ENCODE peak calls at places on chromosomes 7 and 10, in eight cellular contexts. L, Z, C, X, E, N, Y and S are unnamed samples. For H3K4me1, the result is how much of the 10 kb centered on the place peaks cover.

GRCh38 chr7:139297795-139298194 is 43.3 kb upstream of the FMC1 start:
- DNase-seq in Y (no peak), E (no peak), L (no peak), Z (no peak), X (no peak), N (no peak), C (no peak), S (no peak)

GRCh38 chr10:25076501-25077197 is 60.2 kb downstream of the THNSL1 start:
- DNase-seq in N (no peak), Z (no peak), X (no peak), L (no peak), Y (no peak), C (no peak), E (no peak), S (no peak)

GRCh38 chr7:45573636-45574470 is at the start of gene ADCY1:
- DNase-seq in E (no peak), N (peak), C (no peak), X (no peak), Y (peak), L (no peak), Z (no peak), S (no peak)

GRCh38 chr7:142176901-142177300 is 65.4 kb downstream of the MGAM2 start:
- DNase-seq in L (no peak), C (no peak), X (no peak), E (no peak), Z (no peak), Y (no peak), N (no peak), S (no peak)

GRCh38 chr7:6385909-6386560 is 61.7 kb downstream of the DAGLB start:
- DNase-seq in E (no peak), C (no peak), Z (no peak), N (no peak), X (no peak), Y (no peak), L (no peak), S (no peak)

GRCh38 chr7:46494026-46494425 is 573.0 kb upstream of the IGFBP3 start:
- DNase-seq in L (no peak), C (no peak), Y (no peak), N (no peak), X (no peak), Z (no peak), E (no peak), S (peak)

GRCh38 chr10:30701471-30702173 is 72.1 kb upstream of the LYZL2 start:
- DNase-seq in X (no peak), Z (no peak), N (no peak), Y (peak), C (no peak), E (peak), L (no peak), S (peak)

GRCh38 chr7:84210301-84210700 is 15.7 kb upstream of the SEMA3A start:
- DNase-seq in Y (no peak), C (no peak), Z (no peak), E (no peak), N (no peak), X (no peak), L (no peak), S (no peak)

GRCh38 chr10:113131611-113132330 is 181.7 kb downstream of the TCF7L2 start:
- DNase-seq in E (no peak), C (no peak), N (no peak), Z (no peak), Y (no peak), X (no peak), L (no peak), S (no peak)

GRCh38 chr10:114266521-114266920 is 27.5 kb downstream of the VWA2 start:
- DNase-seq in E (peak), X (no peak), N (no peak), L (no peak), C (peak), Z (no peak), Y (peak), S (peak)

GRCh38 chr7:125814030-125814535 is 884.5 kb upstream of the POT1 start:
- DNase-seq in X (no peak), Z (no peak), L (no peak), Y (no peak), C (no peak), E (no peak), N (no peak), S (no peak)

GRCh38 chr7:12729112-12729511 is 41.7 kb downstream of the ARL4A start:
- DNase-seq in X (peak), Z (peak), N (no peak), Y (peak), L (peak), C (peak), E (peak), S (no peak)

GRCh38 chr7:11831383-11831726 is 643 bp downstream of the THSD7A start:
- DNase-seq in Z (no peak), X (no peak), E (no peak), Y (no peak), L (no peak), C (no peak), N (no peak), S (peak)

GRCh38 chr10:94035982-94036663 is 42.4 kb downstream of the PLCE1 start:
- DNase-seq in L (no peak), E (no peak), N (no peak), C (no peak), X (no peak), Z (no peak), Y (no peak), S (no peak)

GRCh38 chr10:103958996-103959395 is 7.9 kb upstream of the SLK start:
- DNase-seq in L (no peak), E (no peak), N (no peak), Y (no peak), X (no peak), Z (no peak), C (no peak), S (peak)

GRCh38 chr7:29562307-29562706 is 1.3 kb upstream of the PRR15 start:
- DNase-seq in L (no peak), C (no peak), X (no peak), Y (no peak), N (no peak), E (no peak), Z (no peak), S (no peak)

GRCh38 chr7:32941996-32942782 is 15.1 kb upstream of the FKBP9 start:
- DNase-seq in C (peak), Z (peak), E (peak), X (peak), Y (peak), L (peak), N (peak), S (peak)

GRCh38 chr10:87656431-87657072 is 3.1 kb upstream of the PAPSS2 start:
- DNase-seq in N (peak), X (no peak), L (no peak), Y (peak), E (no peak), C (no peak), Z (no peak), S (no peak)

GRCh38 chr7:148191391-148192076 is 399.0 kb upstream of the C7orf33 start:
- DNase-seq in C (no peak), L (no peak), Z (no peak), N (no peak), Y (peak), E (no peak), X (no peak), S (no peak)

GRCh38 chr7:2452074-2452507 is 24.1 kb downstream of the GRIFIN start:
- DNase-seq in Z (no peak), E (no peak), X (no peak), L (no peak), N (no peak), C (no peak), Y (no peak), S (no peak)

GRCh38 chr10:132535065-132535651 is 2.4 kb upstream of the INPP5A start:
- DNase-seq in N (no peak), C (no peak), E (no peak), L (peak), X (no peak), Y (peak), Z (no peak), S (no peak)

GRCh38 chr7:12638851-12639467 is 48.5 kb upstream of the ARL4A start:
- DNase-seq in Y (no peak), E (no peak), X (no peak), L (no peak), Z (no peak), N (peak), C (no peak), S (no peak)

GRCh38 chr7:47576031-47576908 is 5.6 kb downstream of the TNS3 start:
- DNase-seq in X (peak), E (peak), Y (peak), C (peak), L (no peak), Z (peak), N (peak), S (no peak)

GRCh38 chr10:111360260-111360925 is 283.6 kb downstream of the ADRA2A start:
- DNase-seq in Z (no peak), C (no peak), L (peak), X (peak), Y (peak), E (peak), N (no peak), S (no peak)

GRCh38 chr7:32293833-32294232 is 196.3 kb downstream of the LSM5 start:
- DNase-seq in E (no peak), Y (no peak), L (no peak), C (no peak), X (no peak), N (no peak), Z (no peak), S (no peak)

GRCh38 chr7:39617010-39617409 is 6.4 kb upstream of the RALA start:
- DNase-seq in L (no peak), C (no peak), Z (no peak), N (no peak), Y (no peak), E (no peak), X (no peak), S (no peak)

GRCh38 chr10:90587081-90587491 is 270.8 kb downstream of the HTR7 start:
- DNase-seq in L (no peak), X (no peak), C (no peak), Z (no peak), E (peak), Y (no peak), N (no peak), S (peak)

GRCh38 chr10:25804505-25804904 is 129.5 kb upstream of the MYO3A start:
- DNase-seq in X (no peak), N (no peak), Z (no peak), C (no peak), Y (no peak), E (no peak), L (no peak), S (no peak)

GRCh38 chr7:42107484-42107883 is 129.5 kb downstream of the GLI3 start:
- DNase-seq in N (no peak), E (no peak), X (peak), Y (no peak), L (no peak), Z (no peak), C (no peak), S (peak)

GRCh38 chr10:44399478-44400451 is 14.9 kb upstream of the CXCL12 start:
- DNase-seq in Z (no peak), C (no peak), E (peak), Y (no peak), N (no peak), L (no peak), X (no peak), S (no peak)

DNA sequence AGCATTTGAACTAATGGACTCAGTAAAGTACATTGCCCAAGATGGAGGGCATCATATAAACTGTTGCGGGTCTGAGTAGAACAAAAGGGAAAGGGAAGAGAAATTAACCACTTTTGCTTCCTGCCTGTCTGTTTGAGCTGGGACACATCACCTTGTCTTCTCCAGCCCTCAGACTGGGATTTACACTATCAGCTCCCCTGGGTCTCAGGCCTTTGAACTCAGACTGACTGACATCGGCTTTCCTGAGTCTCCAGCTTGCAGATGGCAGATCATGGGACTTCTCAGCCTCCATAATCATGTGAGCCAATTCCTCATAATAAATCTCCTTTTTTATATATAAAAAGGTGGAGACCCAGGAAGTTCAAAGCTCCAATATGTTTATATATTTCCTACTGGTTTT is 23.0 kb upstream of the WASL start:
- DNase-seq in X (no peak), Y (no peak), L (no peak), E (no peak), C (no peak), Z (no peak), N (no peak), S (no peak)
- TF ChIP-seq CTCF in X (no peak), Y (no peak), L (no peak), E (no peak), C (no peak), Z (no peak), N (no peak), S (no peak)

DNA sequence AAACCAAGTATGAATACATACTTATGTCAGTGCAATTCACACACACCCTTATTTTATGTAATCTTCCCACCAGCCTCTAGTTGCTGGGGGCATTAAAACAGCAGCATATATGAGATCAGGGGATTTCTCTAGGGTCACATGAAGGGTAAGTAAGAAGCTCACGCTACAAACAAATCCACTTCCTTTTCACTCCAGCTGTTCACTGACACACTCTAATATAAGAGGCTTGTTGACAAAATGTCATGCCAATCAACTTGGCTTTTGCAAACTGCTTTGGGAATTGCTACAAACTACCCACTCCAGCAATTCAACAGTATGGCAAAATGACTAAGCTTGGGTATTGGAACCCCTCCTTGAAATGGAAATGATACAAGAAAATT is 10.3 kb downstream of the FAM3C start:
- DNase-seq in E (no peak), L (no peak), Z (no peak), Y (no peak), C (no peak), N (no peak), X (no peak), S (no peak)
- H3K4me1 ChIP-seq in E (under half), L (under half), Z (under half), Y (half or more), C (under half), N (under half), X (under half), S (under half)

DNA sequence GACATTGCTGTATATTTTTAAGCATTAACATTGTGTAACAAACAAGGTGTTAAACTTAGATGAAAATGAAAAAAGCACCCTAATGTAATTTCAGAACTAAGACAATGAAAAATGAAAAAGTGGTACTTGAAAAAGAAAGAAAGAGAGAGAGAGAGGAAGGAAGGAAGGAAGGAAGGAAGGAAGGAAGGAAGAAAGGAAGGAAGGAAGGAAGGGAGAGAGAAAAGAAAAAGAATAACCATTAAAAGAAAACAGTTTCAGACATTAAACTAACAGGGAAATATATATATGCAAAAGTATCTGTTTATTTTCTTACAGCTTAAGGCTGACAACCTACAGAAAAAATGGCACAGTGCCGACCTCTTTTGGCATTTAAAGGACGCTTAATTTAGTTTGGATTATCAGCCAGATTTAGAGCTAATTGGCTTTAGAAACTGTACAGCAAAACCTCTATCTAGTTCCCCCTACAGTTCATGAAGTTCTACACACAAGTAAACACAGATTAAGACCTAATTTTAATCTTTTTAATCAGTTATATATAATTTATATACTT is 13.8 kb downstream of the MTERF1 start:
- DNase-seq in C (no peak), Z (no peak), L (no peak), X (no peak), Y (no peak), N (no peak), E (no peak), S (no peak)
- TF ChIP-seq CTCF in C (no peak), Z (no peak), L (no peak), X (no peak), Y (no peak), N (no peak), E (no peak), S (peak)

GRCh38 chr10:95511314-95511713 is 49.9 kb downstream of the SORBS1 start:
- DNase-seq in N (no peak), L (no peak), Y (no peak), Z (no peak), C (no peak), X (no peak), E (no peak), S (no peak)
- H3K4me1 ChIP-seq in N (under half), L (under half), Y (half or more), Z (half or more), C (under half), X (under half), E (under half), S (under half)

GRCh38 chr7:155804897-155805825 is 7.1 kb downstream of the SHH start:
- DNase-seq in L (peak), Z (no peak), X (no peak), Y (peak), N (peak), E (no peak), C (no peak), S (peak)
- TF ChIP-seq CTCF in L (peak), Z (peak), X (no peak), Y (peak), N (peak), E (no peak), C (peak), S (peak)

DNA sequence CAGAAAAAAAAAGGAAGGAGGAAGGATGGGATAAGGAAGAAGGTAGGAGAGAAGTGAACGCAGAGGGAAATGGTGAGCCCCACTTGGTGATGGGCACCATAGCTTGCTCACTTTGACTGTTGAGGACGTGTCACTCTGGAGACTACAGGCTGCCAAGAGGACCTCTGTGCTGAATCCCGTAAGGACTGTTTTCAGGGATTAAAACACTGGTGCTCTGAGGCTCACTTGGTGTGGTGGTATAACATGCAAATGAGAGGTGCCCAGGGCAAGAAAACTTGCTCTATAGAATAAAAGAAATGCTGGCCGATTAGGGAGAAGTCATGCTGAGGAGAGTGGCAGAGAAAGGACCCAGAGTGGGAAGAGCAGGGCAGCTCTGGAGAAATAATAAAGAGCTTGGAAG is 5.3 kb upstream of the IL2RA start:
- DNase-seq in N (no peak), X (no peak), E (peak), L (no peak), Y (no peak), C (no peak), Z (no peak), S (no peak)
- H3K4me1 ChIP-seq in N (under half), X (under half), E (under half), L (half or more), Y (under half), C (under half), Z (under half), S (under half)

GRCh38 chr7:55191161-55191925 is 172.5 kb downstream of the EGFR start:
- DNase-seq in X (no peak), Z (no peak), L (no peak), N (no peak), C (no peak), Y (no peak), E (no peak), S (no peak)

GRCh38 chr7:55192718-55193117 is 172.4 kb upstream of the LANCL2 start:
- DNase-seq in C (no peak), Y (no peak), X (no peak), N (no peak), L (no peak), Z (no peak), E (no peak), S (peak)

GRCh38 chr7:55190511-55191160 is 171.8 kb downstream of the EGFR start:
- DNase-seq in E (no peak), L (no peak), X (no peak), Z (no peak), Y (no peak), C (no peak), N (no peak), S (no peak)

GRCh38 chr7:55193245-55193644 is 171.9 kb upstream of the LANCL2 start:
- DNase-seq in Y (no peak), X (no peak), E (no peak), Z (no peak), N (no peak), L (no peak), C (no peak), S (no peak)

GRCh38 chr7:55191926-55192692 is 173.0 kb upstream of the LANCL2 start:
- DNase-seq in E (no peak), N (no peak), C (no peak), Z (no peak), X (no peak), L (no peak), Y (no peak), S (no peak)
- TF ChIP-seq CTCF in E (no peak), N (no peak), C (no peak), Z (no peak), X (no peak), L (no peak), Y (no peak), S (peak)

GRCh38 chr7:101116898-101117297 is 10.0 kb upstream of the SERPINE1 start:
- DNase-seq in E (no peak), N (no peak), L (no peak), Y (no peak), X (no peak), C (no peak), Z (no peak), S (no peak)
- H3K4me1 ChIP-seq in E (under half), N (half or more), L (under half), Y (under half), X (under half), C (under half), Z (under half), S (under half)

GRCh38 chr7:4209126-4209525 is 473.0 kb upstream of the FOXK1 start:
- DNase-seq in E (no peak), X (no peak), L (no peak), N (no peak), Y (no peak), Z (no peak), C (no peak), S (no peak)

GRCh38 chr7:4209966-4210365 is 472.1 kb upstream of the FOXK1 start:
- DNase-seq in C (no peak), X (no peak), N (no peak), L (no peak), Y (no peak), E (no peak), Z (no peak), S (no peak)

GRCh38 chr7:4210821-4211220 is 471.3 kb upstream of the FOXK1 start:
- DNase-seq in Z (no peak), X (no peak), C (no peak), L (no peak), E (no peak), N (no peak), Y (no peak), S (no peak)

GRCh38 chr7:4212376-4212775 is 469.7 kb upstream of the FOXK1 start:
- DNase-seq in E (no peak), N (no peak), C (no peak), Z (no peak), Y (no peak), L (no peak), X (no peak), S (no peak)

DNA sequence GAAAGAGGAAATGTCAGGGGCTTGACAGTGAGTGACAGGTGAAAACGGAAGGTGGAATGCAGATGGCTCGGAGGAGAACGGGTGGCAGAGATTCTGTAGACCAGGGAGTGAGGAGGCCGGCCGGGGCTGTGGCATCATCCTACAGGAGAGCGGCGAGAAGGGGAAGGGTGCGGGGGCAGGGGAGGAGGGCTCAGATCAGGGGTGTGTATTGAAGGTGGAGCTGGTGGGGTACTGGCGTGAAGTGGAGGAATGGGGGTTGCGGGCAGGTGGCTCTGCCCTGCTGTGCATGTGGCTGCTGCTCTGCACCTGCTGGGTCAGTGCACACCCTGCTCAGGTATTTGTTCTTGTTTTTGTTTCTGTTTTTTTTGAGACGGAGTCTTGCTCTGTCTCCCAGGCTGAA is 470.8 kb upstream of the FOXK1 start:
- DNase-seq in E (no peak), X (no peak), Z (no peak), L (no peak), Y (no peak), N (no peak), C (no peak), S (no peak)
- TF ChIP-seq CTCF in E (no peak), X (no peak), Z (no peak), L (no peak), Y (no peak), N (no peak), C (no peak), S (no peak)